ENCODE peak calls at places on chromosomes 3 and 15, in six cellular contexts. L is erythroblast, N is body of pancreas, X is heart left ventricle, T is A549, I is thyroid gland. A is an unnamed sample.

GRCh38 chr15:96047255-96047931 is 283.1 kb upstream of the NR2F2 start:
- DNase-seq in I (no peak), T (no peak), X (peak; percentile 32), N (no peak), L (no peak), A (no peak)

GRCh38 chr3:43215684-43216336 is 70.5 kb upstream of the SNRK start:
- DNase-seq in N (no peak), X (no peak), T (peak; percentile 3), I (no peak), L (peak; percentile 2), A (no peak)

GRCh38 chr15:68637755-68638405 is 59.1 kb downstream of the CORO2B start:
- DNase-seq in X (peak; percentile 68), L (no peak), N (no peak), T (no peak), I (peak; percentile 47), A (no peak)

GRCh38 chr15:75712668-75713337 is at the start of gene CSPG4:
- DNase-seq in N (no peak), L (no peak), I (peak; percentile 48), X (peak; percentile 78), T (no peak), A (peak; percentile 59)

GRCh38 chr3:46905191-46905560 is 27.7 kb downstream of the PTH1R start:
- DNase-seq in X (no peak), N (no peak), I (no peak), L (no peak), T (no peak), A (no peak)

GRCh38 chr3:52310861-52311566 is 5.1 kb upstream of the DNAH1 start:
- DNase-seq in X (no peak), N (no peak), T (no peak), I (no peak), L (no peak), A (no peak)

GRCh38 chr3:149784064-149784704 is 8.2 kb downstream of the ANKUB1 start:
- DNase-seq in L (no peak), T (no peak), N (no peak), I (peak; percentile 8), X (no peak), A (no peak)

GRCh38 chr15:73049564-73050215 is 2.6 kb upstream of the NEO1 start:
- DNase-seq in N (no peak), I (no peak), L (no peak), X (no peak), T (no peak), A (no peak)

GRCh38 chr3:40097507-40098117 is 211.9 kb upstream of the EIF1B start:
- DNase-seq in L (no peak), X (no peak), N (no peak), I (no peak), T (no peak), A (no peak)

GRCh38 chr3:168096210-168096795 is 579 bp upstream of the GOLIM4 start:
- DNase-seq in L (no peak), X (no peak), T (peak; percentile 67), N (peak; percentile 68), I (peak; percentile 65), A (peak; percentile 56)

GRCh38 chr15:76339302-76340197 is 3.0 kb downstream of the ISL2 start:
- DNase-seq in T (no peak), I (no peak), X (no peak), N (no peak), L (no peak), A (no peak)

GRCh38 chr15:80072285-80072684 is 12.8 kb downstream of the ZFAND6 start:
- DNase-seq in L (peak; percentile 87), I (no peak), X (peak; percentile 15), T (peak; percentile 71), N (no peak), A (no peak)

GRCh38 chr3:11029948-11030347 is 37.4 kb downstream of the SLC6A1 start:
- DNase-seq in T (no peak), X (no peak), I (no peak), N (no peak), L (no peak), A (no peak)

GRCh38 chr3:15064299-15064834 is 748 bp downstream of the MRPS25 start:
- DNase-seq in X (no peak), L (peak; percentile 63), T (no peak), I (peak; percentile 15), N (peak; percentile 35), A (peak; percentile 33)

GRCh38 chr3:141945726-141946125 is 69.3 kb downstream of the ATP1B3 start:
- DNase-seq in X (no peak), I (no peak), L (no peak), N (no peak), T (no peak), A (no peak)

GRCh38 chr3:111758642-111759041 is 100.4 kb upstream of the PHLDB2 start:
- DNase-seq in T (no peak), X (no peak), I (no peak), L (peak; percentile 1), N (no peak), A (no peak)

GRCh38 chr3:72769758-72770540 is 78.3 kb downstream of the SHQ1 start:
- DNase-seq in T (no peak), N (no peak), I (no peak), X (no peak), L (no peak), A (no peak)

GRCh38 chr3:128276577-128277183 is 123.4 kb downstream of the EEFSEC start:
- DNase-seq in N (no peak), L (no peak), I (peak; percentile 55), T (no peak), X (no peak), A (no peak)

GRCh38 chr3:24396338-24396737 is 98.3 kb downstream of the THRB start:
- DNase-seq in X (no peak), I (no peak), L (no peak), T (no peak), N (no peak), A (no peak)

GRCh38 chr15:60399246-60399915 is 1.6 kb upstream of the ANXA2 start:
- DNase-seq in L (no peak), T (no peak), X (no peak), N (peak; percentile 23), I (no peak), A (no peak)

GRCh38 chr15:60396964-60397771 is 618 bp downstream of the ANXA2 start:
- DNase-seq in L (peak; percentile 63), X (peak; percentile 71), N (peak; percentile 52), I (peak; percentile 65), T (peak; percentile 69), A (no peak)

GRCh38 chr15:60396560-60396963 is 1.2 kb downstream of the ANXA2 start:
- DNase-seq in I (no peak), X (no peak), L (no peak), N (no peak), T (no peak), A (no peak)

GRCh38 chr15:60396100-60396499 is 1.7 kb downstream of the ANXA2 start:
- DNase-seq in N (no peak), X (no peak), I (no peak), L (no peak), T (no peak), A (no peak)

DNA sequence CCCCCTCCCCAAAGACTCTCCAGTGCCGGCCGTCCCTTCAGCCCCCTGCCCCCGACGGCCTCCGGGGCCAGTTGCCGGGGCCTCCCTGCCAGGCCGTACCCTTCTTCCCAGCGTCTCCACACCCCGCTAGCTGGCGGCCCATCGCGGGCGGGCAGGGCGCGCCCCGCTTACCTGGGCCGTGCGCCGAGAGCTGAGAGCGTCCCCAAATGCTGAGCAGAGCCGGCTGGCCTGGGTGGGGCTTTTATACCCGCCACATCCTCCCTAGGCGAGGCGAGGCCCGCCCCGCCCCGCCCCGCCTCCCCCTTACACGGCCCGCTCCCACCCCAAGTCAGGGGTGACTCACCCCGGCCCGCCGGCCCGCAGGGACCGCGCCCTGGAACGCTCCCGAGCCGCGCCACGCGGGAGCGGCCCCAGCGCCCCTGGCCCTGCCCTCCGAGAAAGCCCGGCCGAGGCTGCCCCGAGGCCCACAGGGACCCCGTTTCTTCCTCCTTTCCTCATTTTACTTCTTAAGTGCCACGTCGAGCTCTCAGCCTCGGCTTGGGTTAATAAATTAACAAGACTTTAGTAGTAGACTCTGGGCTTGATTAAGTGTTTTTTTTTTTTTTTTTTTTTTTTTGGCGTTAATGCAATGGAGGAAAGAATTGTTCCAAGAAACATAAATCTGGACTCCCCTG is at the start of gene ANXA2:
- DNase-seq in N (peak; percentile 81), T (peak; percentile 84), X (peak; percentile 88), L (peak; percentile 89), I (peak; percentile 83), A (peak; percentile 44)
- TF ChIP-seq POLR2A in N (peak; percentile 95), T (peak; percentile 92), X (peak; percentile 83), L (peak; percentile 4), I (peak; percentile 94), A (peak; percentile 97)

DNA sequence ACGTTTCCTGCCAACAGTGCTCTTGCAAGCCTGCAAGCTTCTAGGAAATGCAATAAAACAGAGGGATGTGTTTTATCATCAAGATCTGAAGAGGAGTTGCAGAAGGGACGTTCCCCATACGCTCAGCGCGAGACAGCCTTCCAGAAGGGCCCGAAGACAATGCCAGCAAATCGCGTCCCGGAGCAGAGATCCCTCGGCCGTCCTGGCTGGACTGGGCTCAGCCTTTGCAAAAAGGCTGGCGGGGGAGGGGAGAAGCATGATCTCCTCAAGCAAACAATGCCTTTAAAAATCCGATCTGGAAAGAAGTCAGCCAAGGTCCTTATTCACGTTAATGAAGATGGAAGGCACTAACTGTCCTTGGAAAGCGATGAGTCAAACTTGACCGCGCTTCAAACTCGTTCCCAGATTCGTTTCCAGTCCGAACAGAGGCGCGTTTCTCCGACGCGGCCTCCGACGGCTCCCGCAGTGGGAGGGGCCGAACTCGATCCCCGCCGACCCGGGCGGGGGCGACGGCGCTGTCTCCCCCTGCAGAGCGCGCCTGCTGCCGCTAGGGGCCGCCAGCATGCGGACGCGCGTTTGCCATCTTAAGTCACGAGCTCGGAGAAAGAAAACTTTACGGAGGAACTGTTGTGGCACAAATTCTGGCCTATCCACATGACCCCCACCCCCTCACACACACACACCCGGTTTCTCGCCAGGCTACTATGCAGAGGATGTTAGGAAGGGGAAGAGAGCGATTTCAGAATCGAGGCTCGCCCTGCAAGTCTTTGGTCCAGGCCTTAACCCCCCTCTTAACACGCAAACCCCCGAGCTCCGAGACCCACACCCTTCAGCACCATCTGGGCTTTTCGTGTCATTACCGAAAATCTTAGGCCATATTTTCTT is 5.5 kb downstream of the BCL6 start:
- DNase-seq in T (peak; percentile 55), N (peak; percentile 77), I (peak; percentile 82), L (peak; percentile 90), X (peak; percentile 80), A (no peak)
- TF ChIP-seq POLR2A in T (no peak), N (peak; percentile 54), I (peak; percentile 82), L (peak; percentile 5), X (no peak), A (no peak)

GRCh38 chr3:60948488-60948887 is 302.8 kb downstream of the FHIT start:
- DNase-seq in X (no peak), I (no peak), N (no peak), T (no peak), L (no peak), A (no peak)
- TF ChIP-seq POLR2A in X (no peak), I (no peak), N (no peak), T (no peak), L (no peak), A (no peak)

GRCh38 chr15:63156708-63157065 is 590 bp downstream of the RPS27L start:
- DNase-seq in X (peak; percentile 41), N (peak; percentile 26), T (no peak), L (peak; percentile 86), I (peak; percentile 67), A (no peak)

GRCh38 chr15:63155486-63155885 is 1.8 kb downstream of the RPS27L start:
- DNase-seq in T (no peak), X (no peak), I (no peak), N (no peak), L (no peak), A (no peak)

GRCh38 chr15:63157891-63158431 is 684 bp upstream of the RPS27L start:
- DNase-seq in I (peak; percentile 65), L (peak; percentile 79), T (peak; percentile 87), X (peak; percentile 56), N (peak; percentile 23), A (peak; percentile 30)

GRCh38 chr15:63156086-63156707 is 1.1 kb downstream of the RPS27L start:
- DNase-seq in L (peak; percentile 58), I (no peak), T (no peak), N (no peak), X (no peak), A (no peak)

GRCh38 chr15:63157066-63157890 is at the start of gene RPS27L:
- DNase-seq in I (peak; percentile 94), N (peak; percentile 89), X (peak; percentile 92), L (peak; percentile 95), T (peak; percentile 96), A (peak; percentile 60)
- TF ChIP-seq POLR2A in I (peak; percentile 97), N (peak; percentile 97), X (peak; percentile 74), L (peak; percentile 99), T (peak; percentile 93), A (peak; percentile 91)

A was measured in H54.